ENCODE peak calls at places on chromosomes 7 and 10, in nine cellular contexts. M is A172; E is T follicular helper cell; J is NCI-H226; I is type B pancreatic cell; F is Jurkat, Clone E6-1; U is T-helper 2 cell; N is germinal center; Q is GM13976. W is an unnamed sample.

GRCh38 chr10:230758-231157 is 95.5 kb downstream of the ZMYND11 start:
- DNase-seq in M (peak), E (no peak), J (no peak), I (no peak), F (peak), U (no peak), N (no peak), Q (no peak), W (no peak)

GRCh38 chr10:98321203-98321780 is 53.3 kb upstream of the LOXL4 start:
- DNase-seq in M (no peak), E (no peak), J (no peak), I (no peak), F (peak), U (no peak), N (no peak), Q (no peak), W (no peak)

GRCh38 chr10:71980181-71981023 is 16.2 kb downstream of the CHST3 start:
- DNase-seq in M (no peak), E (no peak), J (peak), I (no peak), F (no peak), U (no peak), N (no peak), Q (peak), W (no peak)

GRCh38 chr10:75466886-75467285 is 35.5 kb downstream of the LRMDA start:
- DNase-seq in M (peak), E (no peak), J (peak), I (no peak), F (no peak), U (no peak), N (no peak), Q (no peak), W (no peak)

GRCh38 chr10:68348265-68348741 is 15.6 kb upstream of the PBLD start:
- DNase-seq in M (peak), E (peak), J (peak), I (no peak), F (peak), U (peak), N (peak), Q (peak), W (peak)

GRCh38 chr10:74586088-74586585 is 240.3 kb upstream of the KAT6B start:
- DNase-seq in M (peak), E (peak), J (peak), I (no peak), F (peak), U (peak), N (no peak), Q (no peak), W (peak)

GRCh38 chr10:117972168-117972822 is 74.4 kb downstream of the RAB11FIP2 start:
- DNase-seq in M (no peak), E (no peak), J (no peak), I (no peak), F (no peak), U (no peak), N (no peak), Q (no peak), W (no peak)

GRCh38 chr7:93558705-93559614 is 15.6 kb downstream of the CALCR start:
- DNase-seq in M (peak), E (no peak), J (peak), I (no peak), F (no peak), U (no peak), N (no peak), Q (no peak), W (no peak)

GRCh38 chr10:76432274-76433012 is 1001.0 kb downstream of the LRMDA start:
- DNase-seq in M (peak), E (no peak), J (peak), I (no peak), F (no peak), U (no peak), N (no peak), Q (no peak), W (no peak)

GRCh38 chr10:102726274-102726673 is 11.8 kb downstream of the SFXN2 start:
- DNase-seq in M (no peak), E (no peak), J (peak), I (no peak), F (no peak), U (no peak), N (no peak), Q (peak), W (no peak)

GRCh38 chr7:5694221-5694754 is 87.2 kb downstream of the RNF216 start:
- DNase-seq in M (peak), E (no peak), J (peak), I (no peak), F (no peak), U (no peak), N (no peak), Q (no peak), W (no peak)

GRCh38 chr10:75407296-75407715 is 5.7 kb upstream of the ZNF503 start:
- DNase-seq in M (no peak), E (no peak), J (no peak), I (no peak), F (no peak), U (no peak), N (no peak), Q (no peak), W (no peak)

GRCh38 chr7:1316086-1316485 is 83.4 kb downstream of the UNCX start:
- DNase-seq in M (no peak), E (no peak), J (no peak), I (no peak), F (no peak), U (no peak), N (no peak), Q (no peak), W (no peak)

GRCh38 chr10:130044067-130045061 is 66.3 kb downstream of the C10orf143 start:
- DNase-seq in M (no peak), E (no peak), J (no peak), I (peak), F (no peak), U (no peak), N (no peak), Q (no peak), W (no peak)

GRCh38 chr7:98229441-98229840 is 18.2 kb downstream of the BHLHA15 start:
- DNase-seq in M (no peak), E (no peak), J (no peak), I (no peak), F (no peak), U (no peak), N (no peak), Q (no peak), W (no peak)

GRCh38 chr7:4692055-4692454 is 10.0 kb downstream of the FOXK1 start:
- DNase-seq in M (no peak), E (no peak), J (no peak), I (no peak), F (no peak), U (no peak), N (no peak), Q (no peak), W (no peak)